ENCODE peak calls at places on chromosomes 12 and 14, in five cellular contexts. One of them, this sample, is unnamed.

GRCh38 chr14:79369359-79370332 is 841.7 kb downstream of the DIO2 start:
- DNase-seq in hepatocyte: peak
- DNase-seq in stomach: no peak
- DNase-seq in lung: no peak
- DNase-seq in AG04450: peak
- DNase-seq in this sample: no peak

GRCh38 chr14:98864211-98864610 is 407.8 kb downstream of the BCL11B start:
- DNase-seq in hepatocyte: no peak
- DNase-seq in stomach: no peak
- DNase-seq in lung: no peak
- DNase-seq in AG04450: no peak
- DNase-seq in this sample: no peak

GRCh38 chr12:93060666-93061413 is 131.7 kb upstream of the EEA1 start:
- DNase-seq in hepatocyte: peak
- DNase-seq in stomach: no peak
- DNase-seq in lung: no peak
- DNase-seq in AG04450: peak
- DNase-seq in this sample: peak

GRCh38 chr12:116068853-116069252 is 208.6 kb downstream of the MED13L start:
- DNase-seq in hepatocyte: no peak
- DNase-seq in stomach: no peak
- DNase-seq in lung: no peak
- DNase-seq in AG04450: no peak
- DNase-seq in this sample: no peak

GRCh38 chr12:124518051-124518932 is 49.1 kb downstream of the NCOR2 start:
- DNase-seq in hepatocyte: peak
- DNase-seq in stomach: peak
- DNase-seq in lung: peak
- DNase-seq in AG04450: peak
- DNase-seq in this sample: peak

GRCh38 chr14:24940213-24940783 is 109.6 kb downstream of the STXBP6 start:
- DNase-seq in hepatocyte: no peak
- DNase-seq in stomach: no peak
- DNase-seq in lung: no peak
- DNase-seq in AG04450: no peak
- DNase-seq in this sample: no peak

GRCh38 chr12:58291106-58291505 is 349.7 kb downstream of the ATP23 start:
- DNase-seq in hepatocyte: no peak
- DNase-seq in stomach: no peak
- DNase-seq in lung: no peak
- DNase-seq in AG04450: no peak
- DNase-seq in this sample: no peak

GRCh38 chr12:25276199-25276937 is 25.6 kb upstream of the KRAS start:
- DNase-seq in hepatocyte: peak
- DNase-seq in stomach: peak
- DNase-seq in lung: peak
- DNase-seq in AG04450: peak
- DNase-seq in this sample: no peak

GRCh38 chr12:30870491-30871265 is 55.9 kb upstream of the TSPAN11 start:
- DNase-seq in hepatocyte: no peak
- DNase-seq in stomach: no peak
- DNase-seq in lung: no peak
- DNase-seq in AG04450: no peak
- DNase-seq in this sample: no peak

GRCh38 chr14:75979071-75979571 is 2.7 kb downstream of the TGFB3 start:
- DNase-seq in hepatocyte: peak
- DNase-seq in stomach: no peak
- DNase-seq in lung: no peak
- DNase-seq in AG04450: no peak
- DNase-seq in this sample: no peak

GRCh38 chr12:63906876-63907275 is 62.4 kb downstream of the SRGAP1 start:
- DNase-seq in hepatocyte: no peak
- DNase-seq in stomach: no peak
- DNase-seq in lung: no peak
- DNase-seq in AG04450: no peak
- DNase-seq in this sample: no peak

GRCh38 chr12:58503731-58504520 is 416.4 kb downstream of the LRIG3 start:
- DNase-seq in hepatocyte: no peak
- DNase-seq in stomach: no peak
- DNase-seq in lung: no peak
- DNase-seq in AG04450: no peak
- DNase-seq in this sample: no peak

GRCh38 chr12:98465950-98466349 is 49.4 kb upstream of the TMPO start:
- DNase-seq in hepatocyte: no peak
- DNase-seq in stomach: no peak
- DNase-seq in lung: no peak
- DNase-seq in AG04450: no peak
- DNase-seq in this sample: no peak

GRCh38 chr12:92606956-92607355 is 95.8 kb upstream of the PLEKHG7 start:
- DNase-seq in hepatocyte: no peak
- DNase-seq in stomach: no peak
- DNase-seq in lung: no peak
- DNase-seq in AG04450: no peak
- DNase-seq in this sample: no peak

GRCh38 chr12:128259556-128260070 is 7.4 kb upstream of the TMEM132C start:
- DNase-seq in hepatocyte: peak
- DNase-seq in stomach: no peak
- DNase-seq in lung: no peak
- DNase-seq in AG04450: no peak
- DNase-seq in this sample: no peak

GRCh38 chr12:27013606-27014084 is 539 bp downstream of the TM7SF3 start:
- DNase-seq in hepatocyte: peak
- DNase-seq in stomach: no peak
- DNase-seq in lung: no peak
- DNase-seq in AG04450: no peak
- DNase-seq in this sample: no peak
- TF ChIP-seq CTCF in hepatocyte: no peak
- TF ChIP-seq CTCF in stomach: no peak
- TF ChIP-seq CTCF in lung: no peak
- TF ChIP-seq CTCF in AG04450: no peak
- TF ChIP-seq CTCF in this sample: no peak

GRCh38 chr14:50343424-50343823 is 31.3 kb downstream of the DMAC2L start:
- DNase-seq in hepatocyte: no peak
- DNase-seq in stomach: no peak
- DNase-seq in lung: no peak
- DNase-seq in AG04450: no peak
- DNase-seq in this sample: no peak
- H3K27ac ChIP-seq in hepatocyte: no peak
- H3K27ac ChIP-seq in stomach: no peak
- H3K27ac ChIP-seq in lung: no peak
- H3K27ac ChIP-seq in AG04450: peak
- H3K27ac ChIP-seq in this sample: peak

GRCh38 chr14:37599527-37600368 is 4.3 kb downstream of the TTC6 start:
- DNase-seq in hepatocyte: peak
- DNase-seq in stomach: no peak
- DNase-seq in lung: no peak
- DNase-seq in AG04450: no peak
- DNase-seq in this sample: no peak
- H3K4me3 ChIP-seq in hepatocyte: peak
- H3K4me3 ChIP-seq in stomach: peak
- H3K4me3 ChIP-seq in lung: peak
- H3K4me3 ChIP-seq in AG04450: no peak
- H3K4me3 ChIP-seq in this sample: peak

DNA sequence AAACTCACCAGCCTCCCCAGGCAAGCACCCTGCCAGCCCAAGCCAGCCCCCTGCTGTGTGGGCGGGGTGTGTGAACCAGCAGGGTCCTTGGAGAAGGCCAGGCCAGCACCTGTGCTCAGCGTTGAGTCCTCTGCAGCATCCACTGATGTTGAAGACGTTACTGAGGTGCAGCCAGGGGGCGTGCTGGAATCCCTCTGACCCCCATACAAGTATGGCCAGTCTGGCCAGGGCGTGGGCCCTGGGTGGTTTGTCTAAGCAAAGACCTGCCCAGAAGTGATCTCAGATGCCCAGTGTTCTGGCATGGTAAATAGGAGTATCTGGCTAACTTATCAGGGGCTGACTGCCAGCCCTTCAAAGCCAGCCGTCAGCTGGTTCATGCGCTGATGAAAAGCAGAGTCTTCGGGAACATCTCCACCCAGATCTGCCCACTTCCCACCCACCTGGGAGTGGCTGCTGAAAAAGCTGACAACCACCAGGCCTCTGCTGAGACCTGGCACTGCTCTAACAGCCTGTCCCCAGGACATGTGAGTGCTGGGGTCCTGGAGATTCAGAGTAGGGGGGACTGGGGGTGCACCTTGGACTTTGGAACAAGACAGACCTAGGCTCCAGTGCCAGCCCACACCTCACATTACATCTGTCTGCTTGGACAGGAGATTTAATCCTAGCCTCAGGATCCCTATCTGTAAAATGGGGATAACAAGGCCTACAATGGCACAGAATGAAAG is 41.1 kb downstream of the ACTN1 start:
- DNase-seq in hepatocyte: peak
- DNase-seq in stomach: peak
- DNase-seq in lung: no peak
- DNase-seq in AG04450: no peak
- DNase-seq in this sample: no peak
- TF ChIP-seq CTCF in hepatocyte: peak
- TF ChIP-seq CTCF in stomach: peak
- TF ChIP-seq CTCF in lung: no peak
- TF ChIP-seq CTCF in AG04450: peak
- TF ChIP-seq CTCF in this sample: no peak

GRCh38 chr12:6606331-6607131 is 648 bp downstream of the CHD4 start:
- DNase-seq in hepatocyte: peak
- DNase-seq in stomach: peak
- DNase-seq in lung: peak
- DNase-seq in AG04450: no peak
- DNase-seq in this sample: peak

GRCh38 chr12:6603095-6603567 is 4.0 kb downstream of the CHD4 start:
- DNase-seq in hepatocyte: no peak
- DNase-seq in stomach: no peak
- DNase-seq in lung: no peak
- DNase-seq in AG04450: no peak
- DNase-seq in this sample: peak

GRCh38 chr12:6605425-6606330 is 1.5 kb downstream of the CHD4 start:
- DNase-seq in hepatocyte: no peak
- DNase-seq in stomach: no peak
- DNase-seq in lung: no peak
- DNase-seq in AG04450: no peak
- DNase-seq in this sample: no peak

GRCh38 chr12:6604254-6605029 is 2.7 kb downstream of the CHD4 start:
- DNase-seq in hepatocyte: no peak
- DNase-seq in stomach: no peak
- DNase-seq in lung: no peak
- DNase-seq in AG04450: no peak
- DNase-seq in this sample: no peak

DNA sequence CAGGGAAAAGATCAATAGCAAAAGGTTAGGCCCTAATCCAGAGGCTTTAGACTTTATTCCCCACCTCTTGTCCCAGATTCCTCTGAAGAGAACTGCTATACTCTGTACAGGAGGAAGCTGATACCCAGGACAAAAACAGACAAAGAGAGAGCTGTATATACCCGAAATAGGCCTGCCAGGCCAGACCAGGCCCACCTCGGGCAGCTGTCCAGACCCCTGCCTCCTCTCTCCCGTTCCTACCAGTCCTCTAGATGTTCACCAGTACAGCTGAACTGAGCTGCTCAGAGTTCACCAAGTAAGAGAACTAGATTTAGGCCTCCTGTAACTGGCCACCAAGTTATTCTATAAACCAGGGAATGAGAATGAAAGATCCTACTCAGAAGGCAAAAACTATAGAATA is 4.7 kb downstream of the CHD4 start:
- DNase-seq in hepatocyte: no peak
- DNase-seq in stomach: no peak
- DNase-seq in lung: no peak
- DNase-seq in AG04450: no peak
- DNase-seq in this sample: no peak
- H3K27ac ChIP-seq in hepatocyte: peak
- H3K27ac ChIP-seq in stomach: no peak
- H3K27ac ChIP-seq in lung: no peak
- H3K27ac ChIP-seq in AG04450: no peak
- H3K27ac ChIP-seq in this sample: peak

GRCh38 chr12:120468846-120469449 is 600 bp downstream of the SRSF9 start:
- DNase-seq in hepatocyte: peak
- DNase-seq in stomach: peak
- DNase-seq in lung: peak
- DNase-seq in AG04450: no peak
- DNase-seq in this sample: no peak
- H3K4me3 ChIP-seq in hepatocyte: peak
- H3K4me3 ChIP-seq in stomach: peak
- H3K4me3 ChIP-seq in lung: peak
- H3K4me3 ChIP-seq in AG04450: peak
- H3K4me3 ChIP-seq in this sample: peak

GRCh38 chr12:102119674-102120563 is at the start of the genes NUP37 and PARPBP:
- DNase-seq in hepatocyte: peak
- DNase-seq in stomach: peak
- DNase-seq in lung: peak
- DNase-seq in AG04450: peak
- DNase-seq in this sample: peak
- TF ChIP-seq CTCF in hepatocyte: no peak
- TF ChIP-seq CTCF in stomach: no peak
- TF ChIP-seq CTCF in lung: no peak
- TF ChIP-seq CTCF in AG04450: no peak
- TF ChIP-seq CTCF in this sample: no peak

GRCh38 chr14:55115433-55115832 is 13.6 kb upstream of the LGALS3 start:
- DNase-seq in hepatocyte: no peak
- DNase-seq in stomach: no peak
- DNase-seq in lung: no peak
- DNase-seq in AG04450: no peak
- DNase-seq in this sample: no peak
- H3K27ac ChIP-seq in hepatocyte: peak
- H3K27ac ChIP-seq in stomach: peak
- H3K27ac ChIP-seq in lung: no peak
- H3K27ac ChIP-seq in AG04450: no peak
- H3K27ac ChIP-seq in this sample: no peak